ENCODE peak calls at places on chromosomes 16 and 17, in seven cellular contexts. Q is fibroblast of mammary gland; X is SW480; T is fibroblast of the conjunctiva; G is M059J; S is caudate nucleus; R is activated CD4-positive, alpha-beta T cell treated with anti-CD3 and anti-CD28 coated beads, Interleukin-2, amount 50 U/mL, for 1 hour. M is an unnamed sample.

GRCh38 chr17:51000835-51001638 is 119.6 kb downstream of the SPAG9 start:
- DNase-seq in G (peak), S (no peak), Q (peak), R (no peak), T (peak), X (peak), M (peak)

GRCh38 chr17:57011482-57012015 is 33.6 kb downstream of the SCPEP1 start:
- DNase-seq in Q (no peak), T (no peak), R (no peak), G (no peak), X (no peak), S (no peak), M (no peak)

GRCh38 chr16:74020086-74020670 is 276.4 kb upstream of the PSMD7 start:
- DNase-seq in G (no peak), R (no peak), T (no peak), X (no peak), S (no peak), Q (no peak), M (no peak)

GRCh38 chr16:57041182-57042156 is 50.9 kb upstream of the CPNE2 start:
- DNase-seq in S (no peak), X (no peak), R (peak), G (no peak), Q (no peak), T (no peak), M (no peak)

GRCh38 chr16:75908301-75908700 is 182.0 kb upstream of the CPHXL start:
- DNase-seq in S (no peak), T (no peak), X (no peak), Q (no peak), R (no peak), G (no peak), M (no peak)

GRCh38 chr17:78787444-78787843 is 5.4 kb upstream of the CYTH1 start:
- DNase-seq in T (no peak), X (no peak), Q (no peak), G (no peak), S (no peak), R (no peak), M (no peak)

GRCh38 chr16:28574925-28575324 is 21.2 kb downstream of the SGF29 start:
- DNase-seq in G (no peak), S (no peak), Q (no peak), X (no peak), T (no peak), R (no peak), M (no peak)

GRCh38 chr17:63019138-63019873 is 53.3 kb downstream of the TANC2 start:
- DNase-seq in S (no peak), G (peak), R (no peak), Q (no peak), X (no peak), T (no peak), M (no peak)

GRCh38 chr17:2264023-2264860 is 39.3 kb downstream of the SMG6 start:
- DNase-seq in R (no peak), X (no peak), Q (peak), S (no peak), T (no peak), G (no peak), M (no peak)

GRCh38 chr17:34358631-34359030 is 2.4 kb downstream of the CCL13 start:
- DNase-seq in G (no peak), T (no peak), Q (no peak), S (no peak), X (no peak), R (no peak), M (no peak)

GRCh38 chr16:70694088-70694487 is 8.2 kb upstream of the MTSS2 start:
- DNase-seq in R (no peak), X (peak), G (peak), T (peak), S (no peak), Q (peak), M (no peak)

GRCh38 chr17:50559674-50560184 is 786 bp upstream of the CACNA1G start:
- DNase-seq in X (peak), R (no peak), S (no peak), G (peak), T (no peak), Q (peak), M (peak)

GRCh38 chr17:67365762-67366192 is 600 bp downstream of the PSMD12 start:
- DNase-seq in X (peak), Q (peak), R (no peak), G (peak), T (no peak), S (no peak), M (no peak)

GRCh38 chr16:86994651-86995171 is 322.5 kb downstream of the C16orf95 start:
- DNase-seq in X (peak), G (peak), T (peak), R (no peak), S (no peak), Q (peak), M (no peak)

GRCh38 chr16:8660841-8661301 is 13.5 kb upstream of the ABAT start:
- DNase-seq in Q (peak), G (peak), X (peak), R (peak), T (peak), S (no peak), M (peak)

GRCh38 chr17:42842286-42842685 is 2.1 kb upstream of the AOC2 start:
- DNase-seq in Q (peak), X (no peak), R (no peak), S (no peak), G (peak), T (peak), M (no peak)

GRCh38 chr17:17681744-17682292 is 560 bp downstream of the RAI1 start:
- DNase-seq in R (peak), T (no peak), S (no peak), Q (no peak), X (no peak), G (peak), M (no peak)

GRCh38 chr16:21260870-21261791 is 17.0 kb downstream of the CRYM start:
- DNase-seq in X (peak), T (peak), R (no peak), G (peak), Q (peak), S (no peak), M (peak)

GRCh38 chr17:76935331-76935730 is 67.1 kb downstream of the MGAT5B start:
- DNase-seq in S (no peak), R (no peak), G (peak), X (peak), T (no peak), Q (peak), M (no peak)

GRCh38 chr17:57553991-57554825 is 190.9 kb downstream of the CCDC182 start:
- DNase-seq in G (peak), S (no peak), T (no peak), R (no peak), Q (peak), X (no peak), M (no peak)

GRCh38 chr17:79574656-79575055 is 36.2 kb downstream of the RBFOX3 start:
- DNase-seq in X (no peak), Q (no peak), T (no peak), S (no peak), R (no peak), G (no peak), M (no peak)

GRCh38 chr17:79811036-79811887 is 14.4 kb upstream of the CBX8 start:
- DNase-seq in G (peak), Q (no peak), R (no peak), X (peak), T (no peak), S (peak), M (peak)

GRCh38 chr17:66737524-66737923 is 97.4 kb upstream of the CACNG5 start:
- DNase-seq in X (no peak), S (no peak), Q (peak), T (no peak), R (no peak), G (no peak), M (no peak)

GRCh38 chr17:1298616-1299015 is 19.2 kb downstream of the TRARG1 start:
- DNase-seq in R (peak), Q (no peak), G (no peak), X (no peak), S (no peak), T (no peak), M (no peak)

GRCh38 chr17:50289268-50289667 is 15.0 kb downstream of the TMEM92 start:
- DNase-seq in S (no peak), R (no peak), Q (peak), G (peak), T (no peak), X (no peak), M (no peak)

GRCh38 chr17:49576121-49576905 is 642 bp downstream of the NXPH3 start:
- DNase-seq in T (no peak), G (peak), X (peak), S (no peak), R (no peak), Q (peak), M (peak)

GRCh38 chr17:41519501-41520224 is 973 bp upstream of the KRT15 start:
- DNase-seq in G (peak), Q (no peak), R (no peak), T (no peak), S (no peak), X (no peak), M (no peak)

M was measured in HuH-7.5.